ENCODE peak calls at places on chromosomes 4 and X, in eight cellular contexts. One of them, this sample, is unnamed.

GRCh38 chr4:176593943-176594342 is 198.8 kb downstream of the VEGFC start:
- DNase-seq in H1: no peak
- DNase-seq in HCT116: no peak
- DNase-seq in K562: no peak
- DNase-seq in HepG2: no peak
- DNase-seq in GM12878: no peak
- DNase-seq in IMR-90: no peak
- DNase-seq in SK-N-SH: no peak
- DNase-seq in this sample: no peak

GRCh38 chr4:123941306-123941705 is 544.7 kb downstream of the SPRY1 start:
- DNase-seq in HepG2: no peak
- DNase-seq in GM12878: no peak
- DNase-seq in SK-N-SH: no peak
- DNase-seq in K562: no peak
- DNase-seq in H1: no peak
- DNase-seq in IMR-90: peak
- DNase-seq in HCT116: no peak
- DNase-seq in this sample: no peak

GRCh38 chrX:20067709-20068315 is 48.9 kb downstream of the MAP7D2 start:
- DNase-seq in HCT116: peak
- DNase-seq in GM12878: no peak
- DNase-seq in HepG2: no peak
- DNase-seq in SK-N-SH: peak
- DNase-seq in K562: no peak
- DNase-seq in H1: no peak
- DNase-seq in IMR-90: peak
- DNase-seq in this sample: peak

GRCh38 chr4:101696276-101697010 is 94.1 kb upstream of the BANK1 start:
- DNase-seq in IMR-90: no peak
- DNase-seq in GM12878: no peak
- DNase-seq in H1: no peak
- DNase-seq in SK-N-SH: no peak
- DNase-seq in HCT116: no peak
- DNase-seq in K562: no peak
- DNase-seq in HepG2: no peak
- DNase-seq in this sample: no peak

GRCh38 chr4:3864736-3865721 is 98.8 kb downstream of the ADRA2C start:
- DNase-seq in IMR-90: no peak
- DNase-seq in K562: no peak
- DNase-seq in HepG2: no peak
- DNase-seq in GM12878: no peak
- DNase-seq in H1: no peak
- DNase-seq in SK-N-SH: peak
- DNase-seq in HCT116: no peak
- DNase-seq in this sample: no peak

GRCh38 chrX:80808160-80808735 is 1.4 kb downstream of the BRWD3 start:
- DNase-seq in HepG2: peak
- DNase-seq in K562: peak
- DNase-seq in H1: peak
- DNase-seq in GM12878: peak
- DNase-seq in HCT116: peak
- DNase-seq in SK-N-SH: peak
- DNase-seq in IMR-90: peak
- DNase-seq in this sample: peak

GRCh38 chrX:10750581-10750980 is 130.2 kb upstream of the MID1 start:
- DNase-seq in IMR-90: peak
- DNase-seq in SK-N-SH: no peak
- DNase-seq in HCT116: no peak
- DNase-seq in H1: no peak
- DNase-seq in K562: no peak
- DNase-seq in HepG2: no peak
- DNase-seq in GM12878: no peak
- DNase-seq in this sample: no peak

GRCh38 chrX:15988661-15989603 is 134.3 kb upstream of the AP1S2 start:
- DNase-seq in HCT116: no peak
- DNase-seq in H1: no peak
- DNase-seq in IMR-90: peak
- DNase-seq in SK-N-SH: no peak
- DNase-seq in HepG2: no peak
- DNase-seq in K562: no peak
- DNase-seq in GM12878: no peak
- DNase-seq in this sample: no peak

GRCh38 chr4:54586343-54586953 is 71.3 kb upstream of the KIT start:
- DNase-seq in K562: no peak
- DNase-seq in H1: no peak
- DNase-seq in HepG2: no peak
- DNase-seq in HCT116: no peak
- DNase-seq in GM12878: no peak
- DNase-seq in IMR-90: peak
- DNase-seq in SK-N-SH: no peak
- DNase-seq in this sample: peak

GRCh38 chrX:16771483-16772398 is 14.5 kb upstream of the TXLNG start:
- DNase-seq in HCT116: peak
- DNase-seq in GM12878: no peak
- DNase-seq in K562: peak
- DNase-seq in IMR-90: peak
- DNase-seq in SK-N-SH: peak
- DNase-seq in H1: peak
- DNase-seq in HepG2: peak
- DNase-seq in this sample: peak

GRCh38 chrX:68994135-68994882 is 165.5 kb downstream of the EFNB1 start:
- DNase-seq in H1: peak
- DNase-seq in GM12878: no peak
- DNase-seq in HCT116: no peak
- DNase-seq in K562: no peak
- DNase-seq in SK-N-SH: no peak
- DNase-seq in HepG2: no peak
- DNase-seq in IMR-90: no peak
- DNase-seq in this sample: no peak

GRCh38 chr4:12761694-12762093 is 722.4 kb downstream of the RAB28 start:
- DNase-seq in HCT116: no peak
- DNase-seq in H1: no peak
- DNase-seq in HepG2: no peak
- DNase-seq in SK-N-SH: no peak
- DNase-seq in IMR-90: no peak
- DNase-seq in GM12878: no peak
- DNase-seq in K562: no peak
- DNase-seq in this sample: no peak

GRCh38 chr4:528296-528695 is 29.3 kb downstream of the PIGG start:
- DNase-seq in HCT116: no peak
- DNase-seq in K562: no peak
- DNase-seq in GM12878: no peak
- DNase-seq in SK-N-SH: no peak
- DNase-seq in IMR-90: no peak
- DNase-seq in H1: no peak
- DNase-seq in HepG2: no peak
- DNase-seq in this sample: no peak

GRCh38 chr4:3869661-3870566 is 103.7 kb downstream of the ADRA2C start:
- DNase-seq in GM12878: no peak
- DNase-seq in IMR-90: no peak
- DNase-seq in HCT116: no peak
- DNase-seq in HepG2: no peak
- DNase-seq in K562: no peak
- DNase-seq in H1: no peak
- DNase-seq in SK-N-SH: no peak
- DNase-seq in this sample: no peak

GRCh38 chr4:156771171-156771837 is 200.3 kb downstream of the PDGFC start:
- DNase-seq in K562: no peak
- DNase-seq in IMR-90: peak
- DNase-seq in HepG2: peak
- DNase-seq in H1: no peak
- DNase-seq in SK-N-SH: peak
- DNase-seq in GM12878: no peak
- DNase-seq in HCT116: peak
- DNase-seq in this sample: no peak

GRCh38 chrX:87697409-87697808 is 179.8 kb downstream of the KLHL4 start:
- DNase-seq in GM12878: no peak
- DNase-seq in HepG2: no peak
- DNase-seq in K562: no peak
- DNase-seq in HCT116: no peak
- DNase-seq in IMR-90: no peak
- DNase-seq in H1: no peak
- DNase-seq in SK-N-SH: no peak
- DNase-seq in this sample: no peak

GRCh38 chrX:53018627-53019026 is 30.0 kb upstream of the GPR173 start:
- DNase-seq in SK-N-SH: no peak
- DNase-seq in HCT116: no peak
- DNase-seq in HepG2: peak
- DNase-seq in GM12878: no peak
- DNase-seq in K562: no peak
- DNase-seq in H1: no peak
- DNase-seq in IMR-90: no peak
- DNase-seq in this sample: no peak

GRCh38 chr4:80125252-80126177 is 52.5 kb upstream of the ANTXR2 start:
- DNase-seq in GM12878: no peak
- DNase-seq in IMR-90: peak
- DNase-seq in K562: peak
- DNase-seq in SK-N-SH: no peak
- DNase-seq in HepG2: no peak
- DNase-seq in H1: no peak
- DNase-seq in HCT116: peak
- DNase-seq in this sample: no peak

GRCh38 chr4:164239976-164240375 is 514.0 kb upstream of the SMIM31 start:
- DNase-seq in K562: no peak
- DNase-seq in H1: no peak
- DNase-seq in IMR-90: no peak
- DNase-seq in SK-N-SH: no peak
- DNase-seq in HepG2: no peak
- DNase-seq in GM12878: no peak
- DNase-seq in HCT116: no peak
- DNase-seq in this sample: no peak

GRCh38 chr4:158714937-158715336 is 8.3 kb downstream of the PPID start:
- DNase-seq in IMR-90: no peak
- DNase-seq in SK-N-SH: no peak
- DNase-seq in H1: no peak
- DNase-seq in HepG2: no peak
- DNase-seq in GM12878: no peak
- DNase-seq in K562: no peak
- DNase-seq in HCT116: no peak
- DNase-seq in this sample: no peak

GRCh38 chr4:121952290-121952689 is 430 bp upstream of the TRPC3 start:
- DNase-seq in K562: no peak
- DNase-seq in H1: no peak
- DNase-seq in HepG2: no peak
- DNase-seq in HCT116: no peak
- DNase-seq in SK-N-SH: no peak
- DNase-seq in GM12878: no peak
- DNase-seq in IMR-90: no peak
- DNase-seq in this sample: no peak

GRCh38 chrX:19827088-19827487 is 60.3 kb downstream of the SH3KBP1 start:
- DNase-seq in H1: no peak
- DNase-seq in GM12878: no peak
- DNase-seq in K562: no peak
- DNase-seq in IMR-90: no peak
- DNase-seq in HCT116: no peak
- DNase-seq in SK-N-SH: no peak
- DNase-seq in HepG2: no peak
- DNase-seq in this sample: no peak

GRCh38 chr4:17310269-17310652 is 201.6 kb downstream of the QDPR start:
- DNase-seq in GM12878: peak
- DNase-seq in IMR-90: peak
- DNase-seq in HCT116: no peak
- DNase-seq in K562: no peak
- DNase-seq in SK-N-SH: no peak
- DNase-seq in H1: no peak
- DNase-seq in HepG2: no peak
- DNase-seq in this sample: no peak

GRCh38 chr4:25903905-25904747 is 9.9 kb upstream of the SMIM20 start:
- DNase-seq in SK-N-SH: no peak
- DNase-seq in H1: no peak
- DNase-seq in HepG2: no peak
- DNase-seq in GM12878: no peak
- DNase-seq in IMR-90: no peak
- DNase-seq in K562: no peak
- DNase-seq in HCT116: no peak
- DNase-seq in this sample: no peak

GRCh38 chr4:15020502-15021286 is 18.4 kb downstream of the CPEB2 start:
- DNase-seq in HCT116: no peak
- DNase-seq in GM12878: peak
- DNase-seq in HepG2: no peak
- DNase-seq in H1: no peak
- DNase-seq in K562: no peak
- DNase-seq in SK-N-SH: peak
- DNase-seq in IMR-90: no peak
- DNase-seq in this sample: no peak
- TF ChIP-seq RAD21 in HCT116: no peak
- TF ChIP-seq RAD21 in GM12878: no peak
- TF ChIP-seq RAD21 in HepG2: no peak
- TF ChIP-seq RAD21 in H1: no peak
- TF ChIP-seq RAD21 in K562: no peak
- TF ChIP-seq RAD21 in SK-N-SH: no peak
- TF ChIP-seq RAD21 in IMR-90: no peak
- TF ChIP-seq RAD21 in this sample: no peak

GRCh38 chrX:119945481-119945880 is 1.9 kb upstream of the NKAP start:
- DNase-seq in HepG2: no peak
- DNase-seq in HCT116: no peak
- DNase-seq in GM12878: no peak
- DNase-seq in SK-N-SH: no peak
- DNase-seq in H1: no peak
- DNase-seq in K562: no peak
- DNase-seq in IMR-90: no peak
- DNase-seq in this sample: no peak
- H3K4me3 ChIP-seq in HepG2: no peak
- H3K4me3 ChIP-seq in HCT116: no peak
- H3K4me3 ChIP-seq in GM12878: no peak
- H3K4me3 ChIP-seq in SK-N-SH: no peak
- H3K4me3 ChIP-seq in H1: no peak
- H3K4me3 ChIP-seq in K562: no peak
- H3K4me3 ChIP-seq in IMR-90: no peak
- H3K4me3 ChIP-seq in this sample: no peak

DNA sequence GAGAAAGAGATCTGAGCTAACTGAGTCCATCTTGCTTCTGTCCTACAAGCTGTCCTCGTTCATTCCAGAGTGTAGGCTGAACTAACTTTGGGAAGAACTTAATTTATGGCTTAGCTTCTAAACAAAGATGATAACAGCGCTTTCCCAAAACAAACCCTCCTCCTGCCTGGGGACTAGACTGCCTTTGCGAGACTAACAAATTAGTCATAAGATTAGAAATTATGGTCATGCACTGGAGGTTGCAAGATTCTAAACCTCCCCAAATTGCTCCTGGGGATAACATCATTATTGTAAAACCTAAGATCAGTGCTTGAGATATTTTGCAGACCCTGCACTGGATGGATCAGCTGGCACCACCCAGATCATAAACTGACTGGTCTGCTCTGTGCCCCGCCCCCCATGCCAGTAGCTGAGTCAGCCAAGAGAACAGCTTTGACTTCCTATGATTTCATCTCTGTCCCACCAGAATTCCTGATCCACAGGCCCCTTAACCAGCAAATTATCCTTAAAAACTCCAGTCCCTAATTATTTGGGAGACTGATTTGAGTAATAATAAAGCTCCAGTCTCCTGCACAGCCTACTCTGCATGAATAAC is 883.3 kb downstream of the TRIML1 start:
- DNase-seq in SK-N-SH: no peak
- DNase-seq in IMR-90: peak
- DNase-seq in K562: no peak
- DNase-seq in H1: no peak
- DNase-seq in HepG2: no peak
- DNase-seq in HCT116: no peak
- DNase-seq in GM12878: no peak
- DNase-seq in this sample: no peak
- TF ChIP-seq RAD21 in SK-N-SH: no peak
- TF ChIP-seq RAD21 in IMR-90: no peak
- TF ChIP-seq RAD21 in K562: no peak
- TF ChIP-seq RAD21 in H1: no peak
- TF ChIP-seq RAD21 in HepG2: no peak
- TF ChIP-seq RAD21 in HCT116: no peak
- TF ChIP-seq RAD21 in GM12878: no peak
- TF ChIP-seq RAD21 in this sample: no peak

GRCh38 chrX:98412058-98412457 is 1528.3 kb downstream of the RPA4 start:
- DNase-seq in GM12878: no peak
- DNase-seq in HepG2: no peak
- DNase-seq in IMR-90: no peak
- DNase-seq in K562: no peak
- DNase-seq in HCT116: no peak
- DNase-seq in H1: no peak
- DNase-seq in SK-N-SH: no peak
- DNase-seq in this sample: no peak
- H3K4me3 ChIP-seq in GM12878: no peak
- H3K4me3 ChIP-seq in HepG2: no peak
- H3K4me3 ChIP-seq in IMR-90: no peak
- H3K4me3 ChIP-seq in K562: no peak
- H3K4me3 ChIP-seq in HCT116: no peak
- H3K4me3 ChIP-seq in H1: no peak
- H3K4me3 ChIP-seq in SK-N-SH: no peak
- H3K4me3 ChIP-seq in this sample: no peak